ENCODE peak calls at places on chromosome 6, in ten cellular contexts. One of them, this sample, is unnamed.

GRCh38 chr6:138970856-138971425 is 17.1 kb downstream of the REPS1 start:
- DNase-seq in activated CD8-positive, alpha-beta T cell treated with anti-CD3 and anti-CD28 coated beads for 36 hours: peak
- DNase-seq in WERI-Rb-1: no peak
- DNase-seq in fibroblast of mammary gland: peak
- DNase-seq in H9: no peak
- DNase-seq in left lung: no peak
- DNase-seq in IMR-90: peak
- DNase-seq in lower lobe of right lung: no peak
- DNase-seq in A549: no peak
- DNase-seq in AG04450: peak
- DNase-seq in this sample: peak

GRCh38 chr6:88459224-88459623 is 293.1 kb upstream of the CNR1 start:
- DNase-seq in activated CD8-positive, alpha-beta T cell treated with anti-CD3 and anti-CD28 coated beads for 36 hours: no peak
- DNase-seq in WERI-Rb-1: no peak
- DNase-seq in fibroblast of mammary gland: no peak
- DNase-seq in H9: no peak
- DNase-seq in left lung: no peak
- DNase-seq in IMR-90: no peak
- DNase-seq in lower lobe of right lung: no peak
- DNase-seq in A549: no peak
- DNase-seq in AG04450: no peak
- DNase-seq in this sample: no peak

GRCh38 chr6:30709101-30709868 is 7.8 kb downstream of the MDC1 start:
- DNase-seq in activated CD8-positive, alpha-beta T cell treated with anti-CD3 and anti-CD28 coated beads for 36 hours: no peak
- DNase-seq in WERI-Rb-1: no peak
- DNase-seq in fibroblast of mammary gland: no peak
- DNase-seq in H9: no peak
- DNase-seq in left lung: no peak
- DNase-seq in IMR-90: no peak
- DNase-seq in lower lobe of right lung: peak
- DNase-seq in A549: no peak
- DNase-seq in AG04450: no peak
- DNase-seq in this sample: no peak

GRCh38 chr6:146770965-146771735 is 172.4 kb downstream of the ADGB start:
- DNase-seq in activated CD8-positive, alpha-beta T cell treated with anti-CD3 and anti-CD28 coated beads for 36 hours: peak
- DNase-seq in WERI-Rb-1: no peak
- DNase-seq in fibroblast of mammary gland: no peak
- DNase-seq in H9: no peak
- DNase-seq in left lung: peak
- DNase-seq in IMR-90: no peak
- DNase-seq in lower lobe of right lung: peak
- DNase-seq in A549: no peak
- DNase-seq in AG04450: no peak
- DNase-seq in this sample: no peak

GRCh38 chr6:127952831-127953230 is 52.0 kb upstream of the THEMIS start:
- DNase-seq in activated CD8-positive, alpha-beta T cell treated with anti-CD3 and anti-CD28 coated beads for 36 hours: no peak
- DNase-seq in WERI-Rb-1: peak
- DNase-seq in fibroblast of mammary gland: no peak
- DNase-seq in H9: no peak
- DNase-seq in left lung: no peak
- DNase-seq in IMR-90: no peak
- DNase-seq in lower lobe of right lung: no peak
- DNase-seq in A549: no peak
- DNase-seq in AG04450: no peak
- DNase-seq in this sample: no peak

GRCh38 chr6:83514877-83515466 is 2.6 kb downstream of the PRSS35 start:
- DNase-seq in activated CD8-positive, alpha-beta T cell treated with anti-CD3 and anti-CD28 coated beads for 36 hours: peak
- DNase-seq in WERI-Rb-1: peak
- DNase-seq in fibroblast of mammary gland: peak
- DNase-seq in H9: no peak
- DNase-seq in left lung: no peak
- DNase-seq in IMR-90: peak
- DNase-seq in lower lobe of right lung: no peak
- DNase-seq in A549: peak
- DNase-seq in AG04450: peak
- DNase-seq in this sample: peak

GRCh38 chr6:87401832-87402231 is 5.9 kb upstream of the CFAP206 start:
- DNase-seq in activated CD8-positive, alpha-beta T cell treated with anti-CD3 and anti-CD28 coated beads for 36 hours: no peak
- DNase-seq in WERI-Rb-1: no peak
- DNase-seq in fibroblast of mammary gland: no peak
- DNase-seq in H9: no peak
- DNase-seq in left lung: no peak
- DNase-seq in IMR-90: no peak
- DNase-seq in lower lobe of right lung: no peak
- DNase-seq in A549: no peak
- DNase-seq in AG04450: no peak
- DNase-seq in this sample: no peak

GRCh38 chr6:158560787-158561246 is 926 bp downstream of the TMEM181 start:
- DNase-seq in activated CD8-positive, alpha-beta T cell treated with anti-CD3 and anti-CD28 coated beads for 36 hours: peak
- DNase-seq in WERI-Rb-1: no peak
- DNase-seq in fibroblast of mammary gland: no peak
- DNase-seq in H9: no peak
- DNase-seq in left lung: peak
- DNase-seq in IMR-90: no peak
- DNase-seq in lower lobe of right lung: peak
- DNase-seq in A549: no peak
- DNase-seq in AG04450: no peak
- DNase-seq in this sample: no peak

GRCh38 chr6:135983720-135984343 is 132.3 kb downstream of the PDE7B start:
- DNase-seq in activated CD8-positive, alpha-beta T cell treated with anti-CD3 and anti-CD28 coated beads for 36 hours: no peak
- DNase-seq in WERI-Rb-1: no peak
- DNase-seq in fibroblast of mammary gland: peak
- DNase-seq in H9: no peak
- DNase-seq in left lung: no peak
- DNase-seq in IMR-90: peak
- DNase-seq in lower lobe of right lung: no peak
- DNase-seq in A549: no peak
- DNase-seq in AG04450: no peak
- DNase-seq in this sample: no peak

GRCh38 chr6:53125276-53125675 is 23.4 kb downstream of the GCM1 start:
- DNase-seq in activated CD8-positive, alpha-beta T cell treated with anti-CD3 and anti-CD28 coated beads for 36 hours: no peak
- DNase-seq in WERI-Rb-1: no peak
- DNase-seq in fibroblast of mammary gland: no peak
- DNase-seq in H9: no peak
- DNase-seq in left lung: no peak
- DNase-seq in IMR-90: no peak
- DNase-seq in lower lobe of right lung: no peak
- DNase-seq in A549: no peak
- DNase-seq in AG04450: no peak
- DNase-seq in this sample: no peak

GRCh38 chr6:53128842-53129241 is 19.8 kb downstream of the GCM1 start:
- DNase-seq in activated CD8-positive, alpha-beta T cell treated with anti-CD3 and anti-CD28 coated beads for 36 hours: no peak
- DNase-seq in WERI-Rb-1: no peak
- DNase-seq in fibroblast of mammary gland: no peak
- DNase-seq in H9: no peak
- DNase-seq in left lung: no peak
- DNase-seq in IMR-90: no peak
- DNase-seq in lower lobe of right lung: no peak
- DNase-seq in A549: no peak
- DNase-seq in AG04450: no peak
- DNase-seq in this sample: no peak

GRCh38 chr6:53119772-53120409 is 28.8 kb downstream of the GCM1 start:
- DNase-seq in activated CD8-positive, alpha-beta T cell treated with anti-CD3 and anti-CD28 coated beads for 36 hours: no peak
- DNase-seq in WERI-Rb-1: peak
- DNase-seq in fibroblast of mammary gland: peak
- DNase-seq in H9: peak
- DNase-seq in left lung: no peak
- DNase-seq in IMR-90: peak
- DNase-seq in lower lobe of right lung: no peak
- DNase-seq in A549: peak
- DNase-seq in AG04450: peak
- DNase-seq in this sample: peak

GRCh38 chr6:53119349-53119748 is 29.3 kb downstream of the GCM1 start:
- DNase-seq in activated CD8-positive, alpha-beta T cell treated with anti-CD3 and anti-CD28 coated beads for 36 hours: no peak
- DNase-seq in WERI-Rb-1: no peak
- DNase-seq in fibroblast of mammary gland: peak
- DNase-seq in H9: no peak
- DNase-seq in left lung: no peak
- DNase-seq in IMR-90: no peak
- DNase-seq in lower lobe of right lung: no peak
- DNase-seq in A549: peak
- DNase-seq in AG04450: no peak
- DNase-seq in this sample: peak

GRCh38 chr6:53124131-53124800 is 24.4 kb downstream of the GCM1 start:
- DNase-seq in activated CD8-positive, alpha-beta T cell treated with anti-CD3 and anti-CD28 coated beads for 36 hours: no peak
- DNase-seq in WERI-Rb-1: no peak
- DNase-seq in fibroblast of mammary gland: no peak
- DNase-seq in H9: no peak
- DNase-seq in left lung: no peak
- DNase-seq in IMR-90: no peak
- DNase-seq in lower lobe of right lung: no peak
- DNase-seq in A549: no peak
- DNase-seq in AG04450: no peak
- DNase-seq in this sample: no peak
- TF ChIP-seq CTCF in activated CD8-positive, alpha-beta T cell treated with anti-CD3 and anti-CD28 coated beads for 36 hours: no peak
- TF ChIP-seq CTCF in WERI-Rb-1: no peak
- TF ChIP-seq CTCF in fibroblast of mammary gland: no peak
- TF ChIP-seq CTCF in H9: no peak
- TF ChIP-seq CTCF in left lung: no peak
- TF ChIP-seq CTCF in IMR-90: no peak
- TF ChIP-seq CTCF in lower lobe of right lung: no peak
- TF ChIP-seq CTCF in A549: no peak
- TF ChIP-seq CTCF in AG04450: no peak
- TF ChIP-seq CTCF in this sample: no peak

DNA sequence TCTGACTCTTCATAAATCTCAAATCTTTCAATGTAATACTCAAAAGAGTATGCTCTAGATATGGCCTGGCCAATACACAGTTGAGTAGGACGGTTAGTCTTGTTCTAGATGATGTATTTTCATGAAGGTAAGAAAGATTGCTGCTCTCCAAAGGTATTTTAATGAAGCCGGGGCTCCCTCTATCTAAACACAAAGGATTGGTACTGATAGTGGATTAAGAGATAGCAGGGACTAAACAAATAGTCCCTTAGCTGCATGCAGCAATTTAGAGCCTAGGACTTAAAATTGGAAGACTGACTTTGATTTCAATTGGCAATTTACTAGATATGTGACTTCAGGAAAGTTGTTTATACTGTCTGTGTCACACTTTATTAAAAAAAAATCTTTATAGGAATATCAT is 31.4 kb upstream of the TENT5A start:
- DNase-seq in activated CD8-positive, alpha-beta T cell treated with anti-CD3 and anti-CD28 coated beads for 36 hours: no peak
- DNase-seq in WERI-Rb-1: no peak
- DNase-seq in fibroblast of mammary gland: no peak
- DNase-seq in H9: no peak
- DNase-seq in left lung: no peak
- DNase-seq in IMR-90: no peak
- DNase-seq in lower lobe of right lung: no peak
- DNase-seq in A549: no peak
- DNase-seq in AG04450: no peak
- DNase-seq in this sample: no peak
- TF ChIP-seq CTCF in activated CD8-positive, alpha-beta T cell treated with anti-CD3 and anti-CD28 coated beads for 36 hours: no peak
- TF ChIP-seq CTCF in WERI-Rb-1: no peak
- TF ChIP-seq CTCF in fibroblast of mammary gland: no peak
- TF ChIP-seq CTCF in H9: no peak
- TF ChIP-seq CTCF in left lung: no peak
- TF ChIP-seq CTCF in IMR-90: no peak
- TF ChIP-seq CTCF in lower lobe of right lung: no peak
- TF ChIP-seq CTCF in A549: no peak
- TF ChIP-seq CTCF in AG04450: no peak
- TF ChIP-seq CTCF in this sample: no peak

GRCh38 chr6:68317366-68317765 is 317.7 kb upstream of the ADGRB3 start:
- DNase-seq in activated CD8-positive, alpha-beta T cell treated with anti-CD3 and anti-CD28 coated beads for 36 hours: no peak
- DNase-seq in WERI-Rb-1: no peak
- DNase-seq in fibroblast of mammary gland: peak
- DNase-seq in H9: no peak
- DNase-seq in left lung: no peak
- DNase-seq in IMR-90: no peak
- DNase-seq in lower lobe of right lung: no peak
- DNase-seq in A549: no peak
- DNase-seq in AG04450: no peak
- DNase-seq in this sample: no peak

GRCh38 chr6:68313911-68314310 is 321.2 kb upstream of the ADGRB3 start:
- DNase-seq in activated CD8-positive, alpha-beta T cell treated with anti-CD3 and anti-CD28 coated beads for 36 hours: no peak
- DNase-seq in WERI-Rb-1: no peak
- DNase-seq in fibroblast of mammary gland: peak
- DNase-seq in H9: no peak
- DNase-seq in left lung: no peak
- DNase-seq in IMR-90: no peak
- DNase-seq in lower lobe of right lung: no peak
- DNase-seq in A549: no peak
- DNase-seq in AG04450: no peak
- DNase-seq in this sample: no peak
- TF ChIP-seq CTCF in activated CD8-positive, alpha-beta T cell treated with anti-CD3 and anti-CD28 coated beads for 36 hours: no peak
- TF ChIP-seq CTCF in WERI-Rb-1: peak
- TF ChIP-seq CTCF in fibroblast of mammary gland: peak
- TF ChIP-seq CTCF in H9: peak
- TF ChIP-seq CTCF in left lung: no peak
- TF ChIP-seq CTCF in IMR-90: no peak
- TF ChIP-seq CTCF in lower lobe of right lung: peak
- TF ChIP-seq CTCF in A549: no peak
- TF ChIP-seq CTCF in AG04450: peak
- TF ChIP-seq CTCF in this sample: no peak

GRCh38 chr6:143529095-143529494 is 17.6 kb upstream of the FUCA2 start:
- DNase-seq in activated CD8-positive, alpha-beta T cell treated with anti-CD3 and anti-CD28 coated beads for 36 hours: peak
- DNase-seq in WERI-Rb-1: no peak
- DNase-seq in fibroblast of mammary gland: no peak
- DNase-seq in H9: no peak
- DNase-seq in left lung: no peak
- DNase-seq in IMR-90: no peak
- DNase-seq in lower lobe of right lung: no peak
- DNase-seq in A549: no peak
- DNase-seq in AG04450: no peak
- DNase-seq in this sample: no peak
- TF ChIP-seq CTCF in activated CD8-positive, alpha-beta T cell treated with anti-CD3 and anti-CD28 coated beads for 36 hours: peak
- TF ChIP-seq CTCF in WERI-Rb-1: peak
- TF ChIP-seq CTCF in fibroblast of mammary gland: peak
- TF ChIP-seq CTCF in H9: peak
- TF ChIP-seq CTCF in left lung: no peak
- TF ChIP-seq CTCF in IMR-90: no peak
- TF ChIP-seq CTCF in lower lobe of right lung: no peak
- TF ChIP-seq CTCF in A549: no peak
- TF ChIP-seq CTCF in AG04450: peak
- TF ChIP-seq CTCF in this sample: peak

GRCh38 chr6:36735110-36735971 is 37.7 kb downstream of the RAB44 start:
- DNase-seq in activated CD8-positive, alpha-beta T cell treated with anti-CD3 and anti-CD28 coated beads for 36 hours: peak
- DNase-seq in WERI-Rb-1: no peak
- DNase-seq in fibroblast of mammary gland: peak
- DNase-seq in H9: no peak
- DNase-seq in left lung: no peak
- DNase-seq in IMR-90: peak
- DNase-seq in lower lobe of right lung: peak
- DNase-seq in A549: no peak
- DNase-seq in AG04450: peak
- DNase-seq in this sample: peak
- TF ChIP-seq CTCF in activated CD8-positive, alpha-beta T cell treated with anti-CD3 and anti-CD28 coated beads for 36 hours: no peak
- TF ChIP-seq CTCF in WERI-Rb-1: no peak
- TF ChIP-seq CTCF in fibroblast of mammary gland: peak
- TF ChIP-seq CTCF in H9: no peak
- TF ChIP-seq CTCF in left lung: no peak
- TF ChIP-seq CTCF in IMR-90: peak
- TF ChIP-seq CTCF in lower lobe of right lung: no peak
- TF ChIP-seq CTCF in A549: no peak
- TF ChIP-seq CTCF in AG04450: peak
- TF ChIP-seq CTCF in this sample: peak

GRCh38 chr6:52746213-52746612 is 17.1 kb downstream of the GSTA2 start:
- DNase-seq in activated CD8-positive, alpha-beta T cell treated with anti-CD3 and anti-CD28 coated beads for 36 hours: no peak
- DNase-seq in WERI-Rb-1: no peak
- DNase-seq in fibroblast of mammary gland: no peak
- DNase-seq in H9: no peak
- DNase-seq in left lung: no peak
- DNase-seq in IMR-90: no peak
- DNase-seq in lower lobe of right lung: no peak
- DNase-seq in A549: no peak
- DNase-seq in AG04450: no peak
- DNase-seq in this sample: no peak
- TF ChIP-seq CTCF in activated CD8-positive, alpha-beta T cell treated with anti-CD3 and anti-CD28 coated beads for 36 hours: no peak
- TF ChIP-seq CTCF in WERI-Rb-1: no peak
- TF ChIP-seq CTCF in fibroblast of mammary gland: no peak
- TF ChIP-seq CTCF in H9: no peak
- TF ChIP-seq CTCF in left lung: no peak
- TF ChIP-seq CTCF in IMR-90: no peak
- TF ChIP-seq CTCF in lower lobe of right lung: no peak
- TF ChIP-seq CTCF in A549: no peak
- TF ChIP-seq CTCF in AG04450: no peak
- TF ChIP-seq CTCF in this sample: no peak

GRCh38 chr6:155495011-155495768 is 39.6 kb upstream of the NOX3 start:
- DNase-seq in activated CD8-positive, alpha-beta T cell treated with anti-CD3 and anti-CD28 coated beads for 36 hours: no peak
- DNase-seq in WERI-Rb-1: peak
- DNase-seq in fibroblast of mammary gland: peak
- DNase-seq in H9: peak
- DNase-seq in left lung: no peak
- DNase-seq in IMR-90: peak
- DNase-seq in lower lobe of right lung: no peak
- DNase-seq in A549: no peak
- DNase-seq in AG04450: peak
- DNase-seq in this sample: peak
- TF ChIP-seq CTCF in activated CD8-positive, alpha-beta T cell treated with anti-CD3 and anti-CD28 coated beads for 36 hours: no peak
- TF ChIP-seq CTCF in WERI-Rb-1: peak
- TF ChIP-seq CTCF in fibroblast of mammary gland: peak
- TF ChIP-seq CTCF in H9: peak
- TF ChIP-seq CTCF in left lung: peak
- TF ChIP-seq CTCF in IMR-90: peak
- TF ChIP-seq CTCF in lower lobe of right lung: peak
- TF ChIP-seq CTCF in A549: no peak
- TF ChIP-seq CTCF in AG04450: peak
- TF ChIP-seq CTCF in this sample: peak

This sample was measured in HFFc6.